ENCODE peak calls at places on chromosomes 7 and 10, in eight cellular contexts. R, E, V, Q, W, P, S and A are unnamed samples.

GRCh38 chr10:50561816-50562215 is 61.9 kb downstream of the SGMS1 start:
- DNase-seq in S (no peak), P (no peak), Q (no peak), R (no peak), W (no peak), E (no peak), V (no peak), A (peak)

GRCh38 chr7:35036361-35037171 is 719 bp downstream of the DPY19L1 start:
- DNase-seq in V (peak), R (peak), E (peak), Q (peak), W (peak), S (peak), P (peak), A (peak)

GRCh38 chr7:1011297-1012003 is 28.5 kb downstream of the CYP2W1 start:
- DNase-seq in P (no peak), S (no peak), E (no peak), V (no peak), W (no peak), Q (no peak), R (no peak), A (no peak)

GRCh38 chr10:80699602-80700039 is 161.9 kb downstream of the SH2D4B start:
- DNase-seq in Q (peak), V (peak), S (peak), E (peak), R (peak), P (no peak), W (peak), A (peak)

GRCh38 chr10:44962870-44963738 is 3.5 kb downstream of the RASSF4 start:
- DNase-seq in E (peak), R (peak), W (no peak), Q (no peak), P (no peak), V (peak), S (no peak), A (no peak)

GRCh38 chr7:149764481-149765398 is 8.6 kb downstream of the ZNF467 start:
- DNase-seq in V (no peak), Q (no peak), E (no peak), R (no peak), P (no peak), S (no peak), W (no peak), A (no peak)

GRCh38 chr7:116561697-116562483 is 37.1 kb downstream of the CAV1 start:
- DNase-seq in P (no peak), W (no peak), V (no peak), R (no peak), S (no peak), Q (no peak), E (no peak), A (no peak)

GRCh38 chr10:96719850-96720421 is 378 bp downstream of the PIK3AP1 start:
- DNase-seq in Q (peak), P (no peak), S (peak), V (peak), W (no peak), R (peak), E (peak), A (peak)

GRCh38 chr7:38105874-38106483 is 72.1 kb upstream of the STARD3NL start:
- DNase-seq in R (no peak), P (no peak), W (peak), S (no peak), V (no peak), Q (no peak), E (no peak), A (peak)

GRCh38 chr10:24904830-24905229 is 47.6 kb downstream of the PRTFDC1 start:
- DNase-seq in Q (no peak), E (no peak), W (no peak), V (peak), P (no peak), S (no peak), R (no peak), A (no peak)

GRCh38 chr7:80478683-80479082 is 33.2 kb downstream of the GNAT3 start:
- DNase-seq in W (peak), R (no peak), E (no peak), S (no peak), P (no peak), V (no peak), Q (no peak), A (peak)

GRCh38 chr7:99525713-99526440 is 21.4 kb downstream of the ZKSCAN5 start:
- DNase-seq in S (peak), R (no peak), Q (no peak), P (no peak), E (no peak), W (no peak), V (peak), A (peak)

GRCh38 chr10:33189373-33189772 is 145.1 kb downstream of the NRP1 start:
- DNase-seq in Q (no peak), V (no peak), S (no peak), E (no peak), R (no peak), P (no peak), W (no peak), A (no peak)

GRCh38 chr10:29387269-29387668 is 98.4 kb downstream of the LYZL1 start:
- DNase-seq in R (no peak), S (no peak), W (no peak), E (no peak), Q (no peak), P (peak), V (no peak), A (no peak)

GRCh38 chr7:131363719-131364118 is 36.0 kb downstream of the MKLN1 start:
- DNase-seq in P (no peak), E (no peak), S (no peak), Q (no peak), R (no peak), W (no peak), V (no peak), A (no peak)

GRCh38 chr10:44959243-44960097 is at the start of gene RASSF4:
- DNase-seq in W (peak), Q (peak), V (peak), R (peak), S (peak), P (peak), E (peak), A (peak)

GRCh38 chr7:69365588-69366241 is 232.6 kb upstream of the AUTS2 start:
- DNase-seq in W (no peak), S (no peak), R (no peak), Q (no peak), V (no peak), E (no peak), P (no peak), A (no peak)

GRCh38 chr10:98041352-98042043 is 11.1 kb upstream of the CRTAC1 start:
- DNase-seq in Q (no peak), V (peak), W (peak), E (peak), S (peak), P (no peak), R (no peak), A (peak)

GRCh38 chr10:31268616-31269303 is 50.3 kb upstream of the ZEB1 start:
- DNase-seq in Q (no peak), R (peak), W (no peak), P (no peak), V (no peak), E (no peak), S (no peak), A (no peak)

GRCh38 chr10:20017961-20018360 is 201.7 kb downstream of the PLXDC2 start:
- DNase-seq in V (no peak), P (no peak), W (no peak), E (no peak), R (no peak), S (no peak), Q (no peak), A (no peak)

GRCh38 chr7:4241791-4242190 is 440.3 kb upstream of the FOXK1 start:
- DNase-seq in E (peak), V (no peak), R (no peak), W (no peak), P (no peak), Q (no peak), S (no peak), A (no peak)

GRCh38 chr7:35735396-35735795 is 40.5 kb upstream of the HERPUD2 start:
- DNase-seq in S (no peak), V (no peak), W (no peak), Q (no peak), R (no peak), E (no peak), P (no peak), A (no peak)

GRCh38 chr7:70694909-70695803 is 436.8 kb upstream of the GALNT17 start:
- DNase-seq in W (no peak), S (peak), P (no peak), E (no peak), R (peak), Q (peak), V (no peak), A (no peak)

GRCh38 chr10:56370217-56371113 is 9.4 kb upstream of the ZWINT start:
- DNase-seq in S (no peak), P (no peak), R (no peak), Q (no peak), V (no peak), E (no peak), W (no peak), A (peak)

GRCh38 chr7:134089446-134089845 is 37.7 kb upstream of the LRGUK start:
- DNase-seq in R (no peak), E (no peak), W (no peak), S (no peak), Q (no peak), V (no peak), P (no peak), A (peak)

GRCh38 chr7:149007146-149007545 is 21.2 kb downstream of the PDIA4 start:
- DNase-seq in S (peak), P (no peak), R (no peak), Q (no peak), W (no peak), V (no peak), E (no peak), A (no peak)

GRCh38 chr10:112689327-112689726 is 242.3 kb downstream of the VTI1A start:
- DNase-seq in P (no peak), W (no peak), R (peak), V (no peak), Q (no peak), E (no peak), S (no peak), A (peak)

GRCh38 chr10:24524314-24524713 is 199.4 kb downstream of the ARHGAP21 start:
- DNase-seq in W (no peak), S (no peak), V (no peak), P (no peak), E (no peak), R (no peak), Q (no peak), A (no peak)

GRCh38 chr7:5310822-5311405 is 28.2 kb downstream of the SLC29A4 start:
- DNase-seq in P (no peak), W (no peak), R (no peak), Q (no peak), S (no peak), V (no peak), E (no peak), A (no peak)

GRCh38 chr10:35643151-35643975 is 1.3 kb upstream of the FZD8 start:
- DNase-seq in V (peak), S (peak), R (peak), E (peak), P (no peak), W (peak), Q (peak), A (peak)

GRCh38 chr7:108002726-108003590 is at the start of gene LAMB1:
- DNase-seq in P (no peak), Q (peak), W (peak), E (peak), R (peak), V (peak), S (peak), A (no peak)

GRCh38 chr7:106535234-106536026 is 125.5 kb downstream of the CCDC71L start:
- DNase-seq in V (no peak), R (no peak), S (no peak), Q (no peak), P (peak), E (no peak), W (no peak), A (no peak)

GRCh38 chr10:30562787-30563186 is 66.8 kb downstream of the LYZL2 start:
- DNase-seq in W (no peak), Q (no peak), R (no peak), E (no peak), S (no peak), P (no peak), V (peak), A (no peak)

GRCh38 chr7:139896831-139897230 is 67.8 kb downstream of the TBXAS1 start:
- DNase-seq in R (no peak), V (no peak), W (no peak), P (peak), Q (no peak), S (no peak), E (no peak), A (no peak)
- TF ChIP-seq POLR2A in R (no peak), V (no peak), W (no peak), P (no peak), Q (no peak), S (no peak), E (no peak), A (no peak)

DNA sequence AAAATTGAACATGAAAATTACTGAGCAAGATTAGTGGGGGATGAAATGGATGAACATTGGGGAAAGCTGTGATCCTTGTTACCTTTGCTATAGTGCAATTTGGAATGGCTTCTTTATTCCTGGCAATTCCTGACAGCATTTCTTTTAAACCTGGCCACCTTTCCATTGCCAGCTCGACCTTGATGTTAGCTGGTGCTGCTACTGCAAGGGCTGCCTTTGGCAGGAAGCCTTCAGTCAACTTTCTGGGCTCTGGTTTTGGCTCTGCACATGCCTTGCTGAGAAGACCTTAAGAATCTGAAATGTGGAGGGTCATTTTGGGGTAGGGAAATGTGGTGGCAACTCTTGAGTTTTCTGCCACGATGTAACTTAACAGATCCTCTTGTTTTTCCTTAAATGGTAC is 64.6 kb downstream of the KAT6B start:
- DNase-seq in Q (no peak), E (no peak), V (no peak), W (no peak), R (no peak), P (no peak), S (no peak), A (no peak)
- TF ChIP-seq POLR2A in Q (no peak), E (no peak), V (no peak), W (no peak), R (no peak), P (no peak), S (no peak), A (no peak)

GRCh38 chr10:102657984-102658724 is 13.9 kb downstream of the TRIM8 start:
- DNase-seq in W (no peak), S (peak), R (peak), E (peak), V (peak), P (no peak), Q (no peak), A (no peak)

GRCh38 chr10:102657451-102657850 is 13.2 kb downstream of the TRIM8 start:
- DNase-seq in P (no peak), S (peak), Q (no peak), W (no peak), R (no peak), V (no peak), E (no peak), A (no peak)

GRCh38 chr10:102661614-102662133 is 17.4 kb downstream of the TRIM8 start:
- DNase-seq in P (no peak), E (no peak), R (no peak), S (no peak), W (no peak), V (no peak), Q (no peak), A (no peak)

GRCh38 chr10:102658802-102659201 is 14.5 kb downstream of the TRIM8 start:
- DNase-seq in W (no peak), R (no peak), E (no peak), V (no peak), P (no peak), Q (no peak), S (peak), A (no peak)

GRCh38 chr10:102660891-102661613 is 16.8 kb downstream of the TRIM8 start:
- DNase-seq in Q (peak), V (peak), W (no peak), E (peak), R (peak), P (no peak), S (no peak), A (peak)
- TF ChIP-seq POLR2A in Q (no peak), V (no peak), W (no peak), E (no peak), R (no peak), P (no peak), S (no peak), A (no peak)

DNA sequence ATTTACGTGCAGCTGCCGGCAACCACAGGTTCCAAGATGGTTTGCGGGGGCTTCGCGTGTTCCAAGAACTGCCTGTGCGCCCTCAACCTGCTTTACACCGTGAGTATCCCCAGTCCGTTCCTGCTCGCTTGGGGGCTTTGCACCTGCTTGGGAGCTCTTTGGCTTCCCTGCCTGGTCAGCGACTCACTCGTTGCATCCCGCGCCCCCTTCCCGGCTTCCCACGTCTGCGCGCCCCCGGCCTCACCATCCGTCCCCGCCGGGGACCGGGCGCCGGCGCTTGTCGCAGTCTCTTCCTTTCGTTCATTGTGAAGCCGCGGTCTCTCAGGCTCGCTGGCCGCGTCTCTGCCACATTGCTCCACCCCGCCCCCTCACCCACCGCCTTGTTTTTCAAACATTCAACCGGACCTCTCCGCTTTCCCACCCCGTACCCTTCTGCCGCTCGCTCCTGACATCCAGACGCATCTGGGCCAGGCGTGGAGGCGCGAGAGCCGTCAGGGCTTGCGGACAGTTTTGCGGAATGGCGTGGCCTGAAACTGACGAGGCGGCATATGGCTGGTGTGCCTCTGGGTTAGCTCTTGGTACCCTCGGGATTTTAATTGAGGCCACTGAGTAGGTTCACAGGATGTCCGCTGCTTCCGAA is 497 bp downstream of the TSPAN13 start:
- DNase-seq in R (peak), P (no peak), E (no peak), V (peak), W (no peak), S (peak), Q (no peak), A (peak)
- TF ChIP-seq POLR2A in R (no peak), P (no peak), E (no peak), V (no peak), W (no peak), S (no peak), Q (no peak), A (peak)

GRCh38 chr7:24979470-24979862 is 512 bp downstream of the OSBPL3 start:
- DNase-seq in W (peak), R (peak), V (peak), S (peak), P (no peak), Q (peak), E (peak), A (peak)

GRCh38 chr7:24981544-24981951 is 1.6 kb upstream of the OSBPL3 start:
- DNase-seq in Q (no peak), S (peak), R (peak), W (peak), P (no peak), E (peak), V (peak), A (peak)

GRCh38 chr7:24978837-24979469 is 1.0 kb downstream of the OSBPL3 start:
- DNase-seq in S (peak), V (peak), P (no peak), E (peak), W (no peak), Q (no peak), R (no peak), A (peak)

GRCh38 chr7:24980695-24981543 is 941 bp upstream of the OSBPL3 start:
- DNase-seq in W (no peak), E (peak), R (peak), S (peak), P (no peak), V (peak), Q (peak), A (peak)

GRCh38 chr7:24979863-24980694 is at the start of gene OSBPL3:
- DNase-seq in E (peak), R (peak), Q (peak), S (peak), V (peak), P (peak), W (peak), A (peak)
- TF ChIP-seq POLR2A in E (no peak), R (peak), Q (no peak), S (peak), V (peak), P (peak), W (peak), A (peak)

DNA sequence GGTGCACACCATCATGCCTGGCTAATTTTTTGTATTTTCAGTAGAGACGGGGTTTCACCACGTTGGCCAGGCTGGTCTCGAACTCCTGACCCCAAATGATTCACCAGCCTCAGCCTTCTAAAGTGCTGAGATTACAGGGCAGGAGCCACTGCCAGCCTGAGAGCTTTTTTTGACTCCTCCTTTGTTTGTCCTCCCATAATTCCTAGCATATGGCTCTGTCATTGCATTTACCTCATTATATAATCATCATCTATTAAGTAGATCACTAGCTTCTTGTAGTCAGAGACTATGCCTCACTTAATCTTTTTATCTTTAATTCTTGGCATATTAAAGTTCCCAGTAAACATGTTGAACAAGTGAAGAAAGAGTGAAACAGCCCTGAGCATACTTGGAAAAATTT is 82.1 kb downstream of the CPEB3 start:
- DNase-seq in E (no peak), Q (no peak), W (no peak), P (no peak), S (no peak), R (no peak), V (no peak), A (no peak)
- TF ChIP-seq POLR2A in E (no peak), Q (no peak), W (no peak), P (no peak), S (no peak), R (no peak), V (no peak), A (no peak)

GRCh38 chr7:73359746-73360375 is 31.9 kb downstream of the FKBP6 start:
- DNase-seq in P (no peak), S (no peak), R (no peak), V (no peak), W (no peak), Q (no peak), E (no peak), A (no peak)
- TF ChIP-seq POLR2A in P (no peak), S (no peak), R (no peak), V (no peak), W (no peak), Q (no peak), E (no peak), A (no peak)

GRCh38 chr10:104321226-104321625 is 17.0 kb downstream of the ITPRIP start:
- DNase-seq in P (no peak), V (peak), S (no peak), E (peak), W (no peak), Q (no peak), R (no peak), A (no peak)
- TF ChIP-seq POLR2A in P (no peak), V (no peak), S (no peak), E (no peak), W (no peak), Q (no peak), R (no peak), A (no peak)